ENCODE peak calls at places on chromosomes 4 and X, in four cellular contexts. M is SK-N-SH, W is K562, F is HCT116. R is an unnamed sample.

GRCh38 chr4:56323386-56323785 is 63.9 kb downstream of the AASDH start:
- DNase-seq in F (no peak), M (no peak), W (no peak), R (no peak)

GRCh38 chr4:37453004-37453360 is 208.4 kb downstream of the NWD2 start:
- DNase-seq in M (peak), W (peak), F (peak), R (peak)

GRCh38 chr4:83074086-83074704 is 39.2 kb downstream of the COPS4 start:
- DNase-seq in F (peak), W (peak), M (peak), R (peak)

GRCh38 chr4:48033825-48034413 is 17.3 kb downstream of the NIPAL1 start:
- DNase-seq in F (peak), W (peak), M (peak), R (peak)

GRCh38 chr4:17794730-17795129 is 13.3 kb upstream of the FAM184B start:
- DNase-seq in F (no peak), W (no peak), M (no peak), R (no peak)

GRCh38 chrX:18041656-18042055 is 179.0 kb downstream of the BEND2 start:
- DNase-seq in W (no peak), M (no peak), F (no peak), R (no peak)

GRCh38 chr4:153170407-153170806 is 33.8 kb upstream of the TRIM2 start:
- DNase-seq in W (no peak), M (no peak), F (no peak), R (no peak)

GRCh38 chr4:23305026-23305425 is 584.8 kb downstream of the PPARGC1A start:
- DNase-seq in M (no peak), W (no peak), F (no peak), R (peak)

GRCh38 chrX:47458528-47458927 is 24.5 kb downstream of the ZNF41 start:
- DNase-seq in M (no peak), W (no peak), F (no peak), R (no peak)

GRCh38 chr4:53240573-53240972 is 125.3 kb downstream of the SCFD2 start:
- DNase-seq in W (no peak), M (no peak), F (no peak), R (no peak)

GRCh38 chrX:7904557-7904956 is 22.7 kb downstream of the PNPLA4 start:
- DNase-seq in F (no peak), M (no peak), W (no peak), R (no peak)

GRCh38 chr4:73684097-73684496 is 56.3 kb upstream of the CXCL8 start:
- DNase-seq in F (no peak), W (no peak), M (no peak), R (no peak)

GRCh38 chr4:78612398-78613005 is 60.9 kb downstream of the ANXA3 start:
- DNase-seq in W (peak), M (peak), F (no peak), R (peak)

GRCh38 chrX:124440674-124441073 is 94.3 kb downstream of the SH2D1A start:
- DNase-seq in F (no peak), M (no peak), W (no peak), R (no peak)

GRCh38 chr4:139596680-139597279 is 40.8 kb upstream of the SETD7 start:
- DNase-seq in M (no peak), W (no peak), F (no peak), R (no peak)

GRCh38 chr4:128639586-128640270 is 169.8 kb upstream of the JADE1 start:
- DNase-seq in W (no peak), F (no peak), M (no peak), R (no peak)

GRCh38 chr4:140688711-140689598 is 67.2 kb downstream of the TBC1D9 start:
- DNase-seq in M (peak), W (no peak), F (no peak), R (no peak)

GRCh38 chr4:83852085-83852451 is 316.2 kb downstream of the GPAT3 start:
- DNase-seq in M (no peak), W (no peak), F (peak), R (peak)

GRCh38 chr4:1290165-1290977 is 680 bp downstream of the MAEA start:
- DNase-seq in F (no peak), W (peak), M (no peak), R (no peak)

GRCh38 chrX:19513383-19513782 is 1.9 kb downstream of the MAP3K15 start:
- DNase-seq in W (no peak), F (no peak), M (peak), R (peak)

GRCh38 chr4:61561028-61561427 is 360.9 kb downstream of the ADGRL3 start:
- DNase-seq in W (no peak), M (no peak), F (no peak), R (no peak)

GRCh38 chr4:38562751-38563198 is 101.2 kb upstream of the KLF3 start:
- DNase-seq in W (no peak), F (no peak), M (peak), R (peak)

GRCh38 chrX:134747006-134747405 is 88.7 kb upstream of the PLAC1 start:
- DNase-seq in M (no peak), F (no peak), W (no peak), R (no peak)

GRCh38 chrX:154310991-154311541 is 15.5 kb downstream of the TKTL1 start:
- DNase-seq in F (no peak), M (no peak), W (no peak), R (no peak)

GRCh38 chrX:140439455-140439854 is 65.4 kb downstream of the SOX3 start:
- DNase-seq in F (no peak), W (no peak), M (peak), R (peak)

GRCh38 chrX:152925835-152926234 is 28.0 kb downstream of the ZNF185 start:
- DNase-seq in F (no peak), W (no peak), M (no peak), R (no peak)

GRCh38 chrX:152926923-152927322 is 29.1 kb downstream of the ZNF185 start:
- DNase-seq in M (no peak), F (no peak), W (no peak), R (no peak)

GRCh38 chrX:152928761-152929400 is 31.0 kb downstream of the ZNF185 start:
- DNase-seq in W (no peak), M (no peak), F (no peak), R (no peak)

GRCh38 chrX:152927858-152928760 is 30.2 kb downstream of the ZNF185 start:
- DNase-seq in W (no peak), F (no peak), M (no peak), R (no peak)

GRCh38 chrX:152926279-152926678 is 28.4 kb downstream of the ZNF185 start:
- DNase-seq in M (peak), F (peak), W (peak), R (peak)
- TF ChIP-seq ELF1 in M (no peak), F (no peak), W (no peak), R (no peak)

DNA sequence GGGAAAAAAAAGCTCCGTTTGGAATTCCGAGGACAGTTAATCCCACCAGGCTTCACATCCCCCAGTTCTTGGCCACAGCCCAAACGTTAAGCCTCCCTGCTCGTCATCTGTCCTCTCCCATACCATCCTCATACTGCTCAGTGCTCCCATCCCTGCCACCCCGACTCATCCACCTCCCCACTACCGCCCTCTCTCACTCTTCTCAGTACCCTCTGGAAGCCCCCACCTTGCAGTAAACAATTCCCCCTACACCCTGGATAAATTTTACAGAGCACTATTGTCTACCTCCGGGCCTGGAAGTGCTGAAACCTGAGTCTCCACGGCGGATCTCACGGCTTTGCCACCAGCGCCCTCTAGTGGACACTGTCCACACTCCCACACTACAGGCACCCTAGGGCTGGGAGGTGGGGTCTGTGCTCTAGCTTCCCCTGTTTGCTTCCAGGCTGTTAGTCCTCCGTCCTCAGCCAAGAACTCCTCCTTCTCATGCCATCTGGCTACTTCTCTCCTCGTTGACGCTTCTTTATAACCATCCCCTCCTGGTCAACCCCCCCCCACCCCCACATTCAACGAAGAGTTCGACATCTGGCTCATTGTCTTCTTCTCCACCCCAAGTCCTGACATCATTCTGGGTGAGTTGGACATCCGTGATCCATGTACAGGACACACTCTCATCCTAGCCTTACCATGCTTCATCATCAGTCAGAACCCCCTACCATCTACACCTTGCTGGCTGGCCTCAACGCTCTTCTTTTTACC is 54.5 kb downstream of the RTL9 start:
- DNase-seq in W (peak), F (no peak), M (peak), R (peak)
- TF ChIP-seq ELF1 in W (no peak), F (no peak), M (no peak), R (no peak)

DNA sequence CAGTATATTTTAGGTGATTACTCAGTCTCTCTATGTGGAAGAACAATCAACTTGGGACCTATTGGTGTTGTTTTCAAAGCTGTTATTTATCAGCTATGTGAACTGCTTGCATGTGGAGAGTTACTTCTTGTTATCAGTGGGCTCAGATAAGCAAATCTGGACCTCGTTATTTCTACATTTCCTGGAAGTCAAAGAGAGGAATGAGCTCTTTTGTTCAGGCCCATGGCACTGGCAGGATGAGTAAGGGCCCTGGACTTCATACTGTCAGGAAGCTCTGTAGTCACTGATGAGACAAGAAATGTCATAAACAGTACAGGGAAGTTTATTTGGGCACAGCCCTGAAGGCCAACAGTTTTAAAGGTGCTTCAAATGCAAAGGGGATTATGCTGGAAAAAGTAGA is 760.6 kb upstream of the EPHA5 start:
- DNase-seq in M (no peak), F (no peak), W (no peak), R (no peak)
- TF ChIP-seq ELF1 in M (no peak), F (no peak), W (no peak), R (no peak)

DNA sequence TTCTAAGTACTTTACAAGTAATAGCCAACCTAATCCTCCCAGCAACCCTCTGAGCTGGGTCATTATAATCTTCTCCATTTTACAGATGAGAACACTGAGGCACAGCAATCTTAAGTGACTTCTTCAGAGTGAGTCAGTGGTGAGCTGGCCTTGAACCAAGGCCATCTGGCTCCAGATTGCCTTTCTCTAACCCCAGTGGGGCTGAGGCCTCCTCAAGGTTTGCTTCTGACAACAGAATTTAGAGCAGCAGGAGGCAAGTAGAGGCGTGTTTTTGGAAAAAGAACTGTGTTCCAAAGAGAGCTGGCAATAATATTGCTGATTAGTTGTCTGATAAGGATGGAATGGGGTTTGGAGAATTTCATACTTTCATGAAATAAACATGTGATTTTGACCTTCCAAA is 41.2 kb downstream of the PIR start:
- DNase-seq in W (no peak), M (no peak), F (no peak), R (no peak)
- TF ChIP-seq ELF1 in W (no peak), M (no peak), F (no peak), R (no peak)

GRCh38 chrX:131734621-131735020 is 190.7 kb downstream of the OR13H1 start:
- DNase-seq in W (no peak), M (no peak), F (no peak), R (no peak)
- TF ChIP-seq ELF1 in W (no peak), M (no peak), F (no peak), R (no peak)

GRCh38 chrX:130857207-130857606 is 45.8 kb downstream of the ENOX2 start:
- DNase-seq in F (no peak), M (no peak), W (no peak), R (no peak)
- TF ChIP-seq ELF1 in F (no peak), M (no peak), W (no peak), R (no peak)

GRCh38 chrX:22577181-22577580 is 304.5 kb downstream of the CBLL2 start:
- DNase-seq in M (no peak), F (no peak), W (no peak), R (no peak)
- TF ChIP-seq ELF1 in M (no peak), F (no peak), W (no peak), R (no peak)

GRCh38 chr4:138030375-138030774 is 211.8 kb downstream of the SLC7A11 start:
- DNase-seq in F (no peak), W (no peak), M (no peak), R (no peak)
- TF ChIP-seq ELF1 in F (no peak), W (no peak), M (no peak), R (no peak)

R was measured in HepG2.